ENCODE peak calls at places on chromosomes 6 and 20, in nine cellular contexts. W is aorta; U is psoas muscle; P is heart right ventricle; D is A549; B is HCT116; M is CD4-positive, alpha-beta memory T cell; R is body of pancreas; E is GM23248. F is an unnamed sample.

GRCh38 chr6:44712353-44713147 is 325.0 kb downstream of the CDC5L start:
- DNase-seq in W (no peak), U (no peak), P (no peak), D (no peak), B (no peak), M (no peak), R (no peak), E (no peak), F (peak)

GRCh38 chr20:57652865-57653545 is 32.8 kb upstream of the ZBP1 start:
- DNase-seq in W (peak), U (no peak), P (no peak), D (peak), B (no peak), M (no peak), R (no peak), E (no peak), F (peak)

GRCh38 chr20:57250607-57251343 is 15.7 kb downstream of the BMP7 start:
- DNase-seq in W (no peak), U (no peak), P (no peak), D (no peak), B (no peak), M (no peak), R (no peak), E (no peak), F (peak)

GRCh38 chr6:158789115-158789917 is 29.9 kb downstream of the EZR start:
- DNase-seq in W (no peak), U (no peak), P (no peak), D (no peak), B (no peak), M (peak), R (no peak), E (no peak), F (no peak)

GRCh38 chr20:32893878-32894483 is 35.3 kb downstream of the EFCAB8 start:
- DNase-seq in W (no peak), U (no peak), P (peak), D (peak), B (no peak), M (no peak), R (peak), E (peak), F (peak)

GRCh38 chr6:3529232-3529631 is 72.4 kb upstream of the SLC22A23 start:
- DNase-seq in W (no peak), U (no peak), P (no peak), D (no peak), B (no peak), M (no peak), R (no peak), E (no peak), F (no peak)

GRCh38 chr20:63978319-63979220 is 872 bp downstream of the SAMD10 start:
- DNase-seq in W (no peak), U (peak), P (peak), D (no peak), B (no peak), M (peak), R (peak), E (peak), F (no peak)

GRCh38 chr6:91088515-91088914 is 501.6 kb upstream of the MAP3K7 start:
- DNase-seq in W (no peak), U (no peak), P (no peak), D (no peak), B (no peak), M (no peak), R (no peak), E (no peak), F (peak)

GRCh38 chr20:24495266-24495665 is 25.8 kb downstream of the SYNDIG1 start:
- DNase-seq in W (peak), U (no peak), P (no peak), D (no peak), B (no peak), M (no peak), R (no peak), E (no peak), F (no peak)

GRCh38 chr6:53112404-53112803 is 36.2 kb downstream of the GCM1 start:
- DNase-seq in W (no peak), U (no peak), P (no peak), D (no peak), B (no peak), M (no peak), R (peak), E (no peak), F (no peak)

GRCh38 chr6:163926642-163927041 is 512.1 kb downstream of the QKI start:
- DNase-seq in W (no peak), U (peak), P (peak), D (no peak), B (no peak), M (no peak), R (peak), E (peak), F (no peak)

GRCh38 chr6:36963451-36964290 is 9.1 kb downstream of the PI16 start:
- DNase-seq in W (peak), U (no peak), P (no peak), D (no peak), B (no peak), M (peak), R (peak), E (no peak), F (peak)

GRCh38 chr6:34491091-34491430 is 25.2 kb downstream of the PACSIN1 start:
- DNase-seq in W (peak), U (no peak), P (no peak), D (no peak), B (no peak), M (no peak), R (no peak), E (peak), F (peak)

GRCh38 chr6:42774201-42774600 is 7.7 kb upstream of the BICRAL start:
- DNase-seq in W (no peak), U (no peak), P (no peak), D (no peak), B (no peak), M (no peak), R (no peak), E (no peak), F (no peak)

GRCh38 chr20:10448270-10449156 is 13.4 kb downstream of the SLX4IP start:
- DNase-seq in W (no peak), U (no peak), P (no peak), D (no peak), B (no peak), M (no peak), R (no peak), E (peak), F (no peak)

GRCh38 chr20:57877995-57878394 is 168.2 kb upstream of the PMEPA1 start:
- DNase-seq in W (no peak), U (no peak), P (no peak), D (no peak), B (no peak), M (no peak), R (no peak), E (no peak), F (peak)

GRCh38 chr20:62889871-62890270 is 28.2 kb upstream of the TCFL5 start:
- DNase-seq in W (no peak), U (no peak), P (no peak), D (no peak), B (no peak), M (no peak), R (no peak), E (no peak), F (no peak)

GRCh38 chr6:154249499-154250298 is 106.9 kb downstream of the IPCEF1 start:
- DNase-seq in W (no peak), U (no peak), P (no peak), D (no peak), B (no peak), M (peak), R (no peak), E (no peak), F (no peak)

GRCh38 chr6:131139599-131139998 is 4.3 kb downstream of the AKAP7 start:
- DNase-seq in W (no peak), U (no peak), P (no peak), D (no peak), B (no peak), M (no peak), R (no peak), E (no peak), F (no peak)

GRCh38 chr6:31175961-31176360 is 5.5 kb upstream of the POU5F1 start:
- DNase-seq in W (peak), U (no peak), P (no peak), D (no peak), B (no peak), M (no peak), R (no peak), E (peak), F (peak)

GRCh38 chr6:30884521-30885480 is 482 bp downstream of the DDR1 start:
- DNase-seq in W (peak), U (peak), P (peak), D (peak), B (no peak), M (peak), R (peak), E (peak), F (peak)

GRCh38 chr20:37243937-37244571 is 17.6 kb downstream of the GHRH start:
- DNase-seq in W (no peak), U (peak), P (peak), D (no peak), B (no peak), M (no peak), R (peak), E (no peak), F (no peak)

GRCh38 chr20:50776122-50776795 is 18.6 kb upstream of the BCAS4 start:
- DNase-seq in W (peak), U (no peak), P (no peak), D (no peak), B (no peak), M (no peak), R (no peak), E (no peak), F (no peak)

GRCh38 chr6:54860739-54861138 is 14.2 kb downstream of the FAM83B start:
- DNase-seq in W (no peak), U (no peak), P (no peak), D (no peak), B (peak), M (no peak), R (no peak), E (no peak), F (no peak)

GRCh38 chr20:39861381-39861780 is 827.7 kb downstream of the MAFB start:
- DNase-seq in W (no peak), U (no peak), P (no peak), D (no peak), B (no peak), M (no peak), R (peak), E (no peak), F (no peak)

GRCh38 chr20:50120935-50121693 is 8.2 kb upstream of the UBE2V1 start:
- DNase-seq in W (no peak), U (peak), P (peak), D (peak), B (peak), M (peak), R (peak), E (peak), F (peak)

GRCh38 chr6:56764081-56764566 is 121.4 kb upstream of the DST start:
- DNase-seq in W (no peak), U (no peak), P (no peak), D (peak), B (peak), M (no peak), R (no peak), E (peak), F (no peak)

GRCh38 chr6:32666420-32667300 is at the start of gene HLA-DQB1:
- DNase-seq in W (no peak), U (no peak), P (no peak), D (peak), B (peak), M (peak), R (peak), E (peak), F (no peak)

GRCh38 chr20:39338977-39339376 is 376.8 kb downstream of the DHX35 start:
- DNase-seq in W (no peak), U (no peak), P (peak), D (no peak), B (no peak), M (no peak), R (peak), E (peak), F (no peak)

GRCh38 chr20:32358883-32359632 is 927 bp downstream of the ASXL1 start:
- DNase-seq in W (peak), U (peak), P (peak), D (peak), B (no peak), M (peak), R (peak), E (peak), F (peak)

GRCh38 chr20:36097751-36098151 is 56.8 kb upstream of the EPB41L1 start:
- DNase-seq in W (peak), U (no peak), P (no peak), D (no peak), B (no peak), M (no peak), R (no peak), E (no peak), F (no peak)
- H3K27ac ChIP-seq in W (peak), U (no peak), P (no peak), D (peak), B (no peak), M (no peak), R (peak), E (no peak), F (no peak)

DNA sequence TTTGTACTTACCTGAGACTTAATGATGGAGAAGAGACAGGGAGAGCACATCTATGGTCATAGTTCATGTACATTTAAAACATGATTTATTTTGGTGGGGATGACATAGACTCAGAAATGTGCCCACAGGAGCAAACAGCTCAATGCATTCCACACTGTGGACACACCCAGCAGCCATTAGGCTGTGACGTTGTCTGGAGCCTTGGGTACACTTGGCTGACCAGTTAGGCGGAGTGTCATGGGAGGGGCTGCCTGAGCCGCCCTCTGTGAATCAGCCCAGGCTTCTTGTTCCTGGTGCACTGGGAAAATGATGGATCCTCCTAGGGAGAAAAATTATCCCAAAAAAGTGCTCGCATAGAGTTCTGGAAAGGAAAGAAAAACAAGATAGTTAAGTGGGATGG is 231.0 kb upstream of the GMDS start:
- DNase-seq in W (no peak), U (no peak), P (no peak), D (no peak), B (peak), M (no peak), R (no peak), E (peak), F (no peak)
- H3K27ac ChIP-seq in W (no peak), U (no peak), P (no peak), D (peak), B (no peak), M (no peak), R (no peak), E (no peak), F (no peak)

DNA sequence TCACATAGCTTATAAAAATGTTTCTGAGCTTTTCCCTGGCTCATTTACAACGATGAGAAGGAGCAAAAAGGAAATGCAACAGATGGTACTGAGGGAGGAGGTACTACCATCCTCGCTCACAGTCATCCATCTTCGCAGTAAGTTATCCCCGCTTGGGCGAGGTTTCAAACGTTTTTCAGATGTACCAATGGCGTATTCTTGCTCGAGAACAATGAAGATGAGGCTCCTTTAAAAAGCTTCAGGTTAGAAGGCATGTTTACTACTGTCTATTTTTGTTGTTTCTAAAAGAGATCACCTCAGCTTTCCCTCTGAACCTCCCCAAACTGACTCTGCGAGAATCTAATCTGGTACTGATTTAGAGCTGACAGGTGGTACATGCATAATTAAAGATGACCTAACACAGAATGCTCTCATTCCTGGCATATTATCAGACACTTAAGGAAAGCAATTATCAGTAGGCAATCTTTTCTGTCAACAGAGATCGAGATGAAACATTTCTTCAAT is 178.7 kb downstream of the GJA10 start:
- DNase-seq in W (no peak), U (no peak), P (no peak), D (no peak), B (no peak), M (no peak), R (no peak), E (no peak), F (peak)
- H3K27ac ChIP-seq in W (no peak), U (no peak), P (no peak), D (no peak), B (no peak), M (no peak), R (no peak), E (no peak), F (peak)

GRCh38 chr6:134434019-134434949 is 116.4 kb upstream of the SGK1 start:
- DNase-seq in W (no peak), U (no peak), P (no peak), D (no peak), B (no peak), M (no peak), R (no peak), E (no peak), F (no peak)
- H3K27ac ChIP-seq in W (no peak), U (no peak), P (no peak), D (peak), B (no peak), M (no peak), R (no peak), E (no peak), F (no peak)

DNA sequence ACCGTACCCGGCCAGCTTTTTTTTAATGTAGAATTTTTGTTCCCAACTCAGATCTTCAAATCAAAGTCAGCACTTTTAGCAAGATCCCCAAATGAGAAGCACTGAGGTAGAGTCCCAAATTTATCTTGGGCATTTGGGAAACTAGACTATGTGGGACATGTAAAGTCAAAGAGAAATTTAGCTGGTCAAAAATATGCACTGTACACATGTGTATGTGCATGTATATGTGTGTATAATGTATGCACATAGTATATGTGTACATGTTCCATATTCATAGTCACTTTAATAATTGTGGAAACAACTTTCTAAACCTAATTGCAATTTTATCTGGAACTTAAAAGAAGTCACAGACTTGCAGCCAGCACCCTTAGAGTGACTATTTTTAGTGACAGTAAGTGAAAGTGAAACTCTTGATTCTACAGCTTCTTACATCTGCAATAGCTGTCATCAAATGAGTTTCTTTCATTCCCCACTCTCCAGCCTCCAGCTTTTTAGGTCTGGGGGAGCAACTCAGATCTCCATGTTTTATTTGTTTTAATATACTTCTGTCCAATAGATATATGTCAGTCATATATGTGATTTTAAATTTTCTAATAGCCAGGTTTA is 53.6 kb downstream of the CDC40 start:
- DNase-seq in W (no peak), U (no peak), P (no peak), D (no peak), B (no peak), M (no peak), R (no peak), E (peak), F (no peak)
- H3K27ac ChIP-seq in W (no peak), U (no peak), P (no peak), D (no peak), B (no peak), M (no peak), R (no peak), E (no peak), F (no peak)

GRCh38 chr6:75203721-75204120 is 2.1 kb downstream of the COL12A1 start:
- DNase-seq in W (no peak), U (no peak), P (no peak), D (no peak), B (no peak), M (no peak), R (no peak), E (peak), F (peak)
- H3K27ac ChIP-seq in W (no peak), U (no peak), P (peak), D (peak), B (peak), M (no peak), R (no peak), E (peak), F (peak)

DNA sequence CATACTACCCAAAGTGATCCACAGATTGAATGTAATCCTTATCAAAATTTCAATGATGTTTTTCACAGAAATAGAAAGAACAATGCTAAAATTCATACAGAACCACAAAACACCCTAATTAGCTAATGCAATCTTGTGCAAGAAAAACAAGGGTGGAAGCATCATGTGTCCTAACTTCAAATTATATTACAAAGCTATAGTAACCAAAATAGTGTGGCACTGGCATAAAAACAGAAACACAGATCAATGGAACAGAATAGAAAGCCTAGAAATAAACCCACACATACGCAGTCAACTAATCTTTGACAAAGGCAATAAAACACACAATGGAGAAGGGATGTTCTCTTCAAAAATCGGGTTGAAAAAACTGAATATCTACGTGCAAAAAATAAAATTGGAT is 131.1 kb downstream of the TASP1 start:
- DNase-seq in W (no peak), U (no peak), P (no peak), D (no peak), B (no peak), M (no peak), R (no peak), E (no peak), F (no peak)
- H3K27ac ChIP-seq in W (no peak), U (no peak), P (no peak), D (no peak), B (no peak), M (no peak), R (no peak), E (no peak), F (no peak)

GRCh38 chr6:121310495-121310894 is 23.8 kb downstream of the TBC1D32 start:
- DNase-seq in W (no peak), U (no peak), P (no peak), D (no peak), B (no peak), M (no peak), R (no peak), E (no peak), F (no peak)
- H3K27ac ChIP-seq in W (no peak), U (no peak), P (no peak), D (no peak), B (no peak), M (no peak), R (no peak), E (no peak), F (no peak)

DNA sequence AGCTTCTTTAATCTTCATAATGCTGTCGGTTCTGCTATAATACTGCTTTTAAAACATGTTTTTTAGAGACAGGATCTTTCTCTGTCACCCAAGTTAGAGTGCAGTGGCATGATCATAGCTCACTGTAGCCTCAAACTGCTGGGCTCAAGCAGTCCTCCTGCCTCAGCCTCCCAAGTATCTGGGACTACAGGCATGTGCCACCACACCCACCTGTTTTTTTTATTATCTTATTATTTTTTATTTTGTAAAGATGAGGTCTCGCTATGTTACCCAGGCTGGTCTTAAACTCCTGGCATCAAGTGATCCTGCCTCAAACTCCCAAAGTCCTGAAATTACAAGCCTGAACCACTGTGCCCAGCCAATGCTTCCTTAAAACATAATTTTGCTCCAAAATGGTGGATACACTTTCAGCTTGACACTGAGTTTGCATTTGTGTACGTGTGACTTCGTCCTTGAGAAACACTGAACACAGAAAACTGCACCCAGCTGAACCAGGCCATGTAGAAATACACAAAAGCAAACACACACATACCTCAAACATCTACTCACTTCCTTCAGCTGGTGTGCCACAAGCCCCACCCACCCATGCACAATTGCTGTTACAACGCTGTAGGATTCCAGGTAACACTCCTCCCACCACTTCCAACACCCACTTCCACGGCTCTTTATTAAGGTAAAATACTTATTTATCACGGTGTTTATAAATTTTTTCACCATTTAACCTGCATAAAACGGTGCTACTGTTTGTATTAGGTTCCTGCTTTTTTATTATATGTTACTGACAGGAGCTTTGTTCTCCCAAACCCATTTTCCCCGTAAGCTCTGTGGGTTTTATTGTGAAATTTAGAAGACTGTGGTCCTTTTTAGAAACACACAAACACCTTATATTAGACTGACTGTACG is 109.1 kb downstream of the TSHZ2 start:
- DNase-seq in W (no peak), U (no peak), P (no peak), D (no peak), B (no peak), M (no peak), R (peak), E (peak), F (no peak)
- H3K27ac ChIP-seq in W (no peak), U (no peak), P (no peak), D (no peak), B (no peak), M (no peak), R (peak), E (no peak), F (no peak)